ENCODE peak calls at places on chromosomes 1 and 21, in nine cellular contexts. U is lung microvascular endothelial cell, L is upper lobe of right lung, A is GM04504, V is NCI-H2029, Z is GM20000, D is colonic mucosa, B is left cardiac atrium, J is Calu3. E is an unnamed sample.
A peak's percentile ranks its signal among the peaks of the same experiment; 100 is the strongest.

GRCh38 chr21:36044056-36044455 is 16.3 kb downstream of the SETD4 start:
- DNase-seq in U (no peak), L (no peak), A (no peak), V (no peak), Z (no peak), D (no peak), B (no peak), J (no peak), E (no peak)

GRCh38 chr1:50830621-50831020 is 129.4 kb downstream of the FAF1 start:
- DNase-seq in U (no peak), L (no peak), A (no peak), V (no peak), Z (no peak), D (no peak), B (no peak), J (no peak), E (no peak)

GRCh38 chr1:112390775-112391602 is 5.0 kb upstream of the CTTNBP2NL start:
- DNase-seq in U (peak; percentile 92), L (peak; percentile 86), A (peak; percentile 86), V (peak; percentile 89), Z (peak; percentile 85), D (peak; percentile 96), B (peak; percentile 89), J (peak; percentile 83), E (peak; percentile 91)

GRCh38 chr1:6603424-6603850 is 768 bp upstream of the KLHL21 start:
- DNase-seq in U (peak; percentile 81), L (peak; percentile 81), A (peak; percentile 53), V (no peak), Z (peak; percentile 61), D (peak; percentile 59), B (peak; percentile 75), J (no peak), E (no peak)

GRCh38 chr1:208807446-208808117 is 563.4 kb upstream of the PLXNA2 start:
- DNase-seq in U (no peak), L (no peak), A (no peak), V (no peak), Z (no peak), D (no peak), B (no peak), J (no peak), E (no peak)

GRCh38 chr1:54623216-54624007 is at the start of gene FAM151A:
- DNase-seq in U (no peak), L (no peak), A (no peak), V (no peak), Z (no peak), D (no peak), B (no peak), J (no peak), E (no peak)

GRCh38 chr1:235971571-235972315 is 93.1 kb downstream of the NID1 start:
- DNase-seq in U (peak; percentile 92), L (peak; percentile 92), A (peak; percentile 96), V (peak; percentile 68), Z (peak; percentile 85), D (peak; percentile 94), B (peak; percentile 93), J (peak; percentile 88), E (peak; percentile 86)

GRCh38 chr1:91104712-91105111 is 82.9 kb upstream of the ZNF644 start:
- DNase-seq in U (no peak), L (no peak), A (no peak), V (no peak), Z (no peak), D (no peak), B (no peak), J (no peak), E (no peak)

GRCh38 chr1:41440321-41441090 is 44.0 kb downstream of the EDN2 start:
- DNase-seq in U (no peak), L (no peak), A (no peak), V (no peak), Z (no peak), D (no peak), B (no peak), J (no peak), E (no peak)

GRCh38 chr1:153422450-153423068 is 6.2 kb downstream of the S100A7A start:
- DNase-seq in U (peak; percentile 72), L (peak; percentile 77), A (peak; percentile 20), V (no peak), Z (peak; percentile 62), D (peak; percentile 74), B (peak; percentile 68), J (peak; percentile 81), E (peak; percentile 52)

GRCh38 chr1:178634445-178634844 is 90.6 kb upstream of the RALGPS2 start:
- DNase-seq in U (no peak), L (no peak), A (peak; percentile 52), V (no peak), Z (no peak), D (no peak), B (no peak), J (no peak), E (no peak)

GRCh38 chr1:108830119-108831008 is 26.5 kb downstream of the AKNAD1 start:
- DNase-seq in U (peak; percentile 99), L (no peak), A (peak; percentile 97), V (no peak), Z (no peak), D (peak; percentile 44), B (peak; percentile 86), J (peak; percentile 54), E (peak; percentile 71)

GRCh38 chr1:240194120-240194519 is 102.4 kb downstream of the FMN2 start:
- DNase-seq in U (no peak), L (no peak), A (peak; percentile 83), V (no peak), Z (no peak), D (no peak), B (no peak), J (no peak), E (no peak)

GRCh38 chr1:62870148-62870547 is 86.2 kb downstream of the ATG4C start:
- DNase-seq in U (no peak), L (no peak), A (no peak), V (no peak), Z (no peak), D (no peak), B (no peak), J (no peak), E (no peak)

GRCh38 chr1:170204121-170204520 is 58.4 kb downstream of the NTMT2 start:
- DNase-seq in U (no peak), L (no peak), A (no peak), V (no peak), Z (no peak), D (no peak), B (no peak), J (no peak), E (no peak)

GRCh38 chr1:50305808-50306207 is 117.4 kb downstream of the DMRTA2 start:
- DNase-seq in U (no peak), L (no peak), A (no peak), V (no peak), Z (no peak), D (no peak), B (no peak), J (no peak), E (no peak)

GRCh38 chr1:211536606-211537005 is 42.4 kb downstream of the SLC30A1 start:
- DNase-seq in U (no peak), L (no peak), A (no peak), V (no peak), Z (no peak), D (no peak), B (no peak), J (no peak), E (no peak)

GRCh38 chr1:167276969-167277368 is 56.3 kb downstream of the POU2F1 start:
- DNase-seq in U (no peak), L (no peak), A (no peak), V (no peak), Z (peak; percentile 41), D (no peak), B (no peak), J (no peak), E (no peak)

GRCh38 chr1:49765034-49765433 is 258.7 kb downstream of the AGBL4 start:
- DNase-seq in U (no peak), L (no peak), A (no peak), V (peak; percentile 58), Z (no peak), D (no peak), B (no peak), J (peak; percentile 22), E (no peak)

GRCh38 chr1:19656780-19657475 is 7.7 kb upstream of the HTR6 start:
- DNase-seq in U (no peak), L (no peak), A (no peak), V (no peak), Z (no peak), D (no peak), B (no peak), J (no peak), E (no peak)

GRCh38 chr1:230270940-230271325 is 155.2 kb downstream of the PGBD5 start:
- DNase-seq in U (peak; percentile 26), L (no peak), A (no peak), V (peak; percentile 44), Z (no peak), D (no peak), B (no peak), J (no peak), E (no peak)

GRCh38 chr21:36701912-36702621 is 3.2 kb downstream of the SIM2 start:
- DNase-seq in U (peak; percentile 54), L (no peak), A (no peak), V (no peak), Z (peak; percentile 36), D (no peak), B (no peak), J (no peak), E (no peak)

GRCh38 chr1:160085686-160086089 is 4.3 kb downstream of the KCNJ9 start:
- DNase-seq in U (peak; percentile 77), L (peak; percentile 88), A (no peak), V (peak; percentile 27), Z (peak; percentile 92), D (peak; percentile 84), B (peak; percentile 83), J (peak; percentile 84), E (peak; percentile 90)

GRCh38 chr21:44569861-44570517 is 3.5 kb upstream of the KRTAP10-4 start:
- DNase-seq in U (no peak), L (peak; percentile 48), A (no peak), V (no peak), Z (no peak), D (no peak), B (no peak), J (no peak), E (no peak)

GRCh38 chr1:81840805-81841204 is 40.1 kb downstream of the ADGRL2 start:
- DNase-seq in U (no peak), L (no peak), A (no peak), V (no peak), Z (no peak), D (no peak), B (no peak), J (no peak), E (no peak)

GRCh38 chr1:33181038-33181861 is 593 bp downstream of the TRIM62 start:
- DNase-seq in U (peak; percentile 40), L (peak; percentile 75), A (no peak), V (no peak), Z (peak; percentile 62), D (peak; percentile 54), B (peak; percentile 68), J (peak; percentile 53), E (no peak)

GRCh38 chr1:27872802-27873665 is 690 bp downstream of the THEMIS2 start:
- DNase-seq in U (peak; percentile 40), L (peak; percentile 71), A (no peak), V (no peak), Z (peak; percentile 55), D (no peak), B (no peak), J (peak; percentile 4), E (no peak)

GRCh38 chr1:53047737-53048344 is 14.2 kb upstream of the PODN start:
- DNase-seq in U (peak; percentile 92), L (no peak), A (peak; percentile 23), V (peak; percentile 95), Z (no peak), D (no peak), B (no peak), J (no peak), E (no peak)

GRCh38 chr1:32454726-32455125 is 10.1 kb upstream of the ZBTB8B start:
- DNase-seq in U (peak; percentile 81), L (no peak), A (no peak), V (peak; percentile 89), Z (no peak), D (no peak), B (peak; percentile 68), J (peak; percentile 34), E (peak; percentile 35)

GRCh38 chr1:23420778-23421177 is 3.8 kb downstream of the TCEA3 start:
- DNase-seq in U (no peak), L (no peak), A (no peak), V (no peak), Z (no peak), D (no peak), B (no peak), J (no peak), E (no peak)

GRCh38 chr1:43238104-43238503 is 31.7 kb upstream of the TMEM125 start:
- DNase-seq in U (peak; percentile 81), L (no peak), A (peak; percentile 32), V (peak; percentile 77), Z (peak; percentile 65), D (peak; percentile 82), B (peak; percentile 78), J (peak; percentile 78), E (peak; percentile 89)

E was measured in globus pallidus.